ENCODE peak calls at places on chromosomes 4 and X, in five cellular contexts. S is HTR-8/SVneo, Z is GM23248, R is substantia nigra, C is T-cell. O is an unnamed sample.

GRCh38 chrX:31201503-31201902 is 129.7 kb upstream of the FTHL17 start:
- DNase-seq in S (no peak), Z (no peak), R (no peak), C (no peak), O (no peak)

GRCh38 chr4:53541577-53542206 is 49.6 kb downstream of the LNX1 start:
- DNase-seq in S (no peak), Z (peak), R (no peak), C (no peak), O (no peak)

GRCh38 chr4:169210516-169211108 is 60.1 kb downstream of the SH3RF1 start:
- DNase-seq in S (no peak), Z (no peak), R (no peak), C (no peak), O (no peak)

GRCh38 chr4:2252530-2252924 is 9.4 kb downstream of the MXD4 start:
- DNase-seq in S (no peak), Z (no peak), R (no peak), C (no peak), O (no peak)

GRCh38 chrX:38806054-38806389 is 4.8 kb downstream of the MID1IP1 start:
- DNase-seq in S (no peak), Z (peak), R (no peak), C (no peak), O (no peak)

GRCh38 chrX:105464611-105465010 is 244.1 kb upstream of the TEX13A start:
- DNase-seq in S (no peak), Z (no peak), R (no peak), C (no peak), O (no peak)

GRCh38 chr4:61572160-61572559 is 372.0 kb downstream of the ADGRL3 start:
- DNase-seq in S (peak), Z (no peak), R (no peak), C (no peak), O (no peak)

GRCh38 chr4:182556576-182556975 is 313.4 kb downstream of the TENM3 start:
- DNase-seq in S (no peak), Z (no peak), R (no peak), C (no peak), O (no peak)

GRCh38 chr4:110609044-110609750 is 13.7 kb downstream of the PITX2 start:
- DNase-seq in S (no peak), Z (peak), R (no peak), C (no peak), O (peak)

GRCh38 chrX:53714580-53715335 is 28.2 kb upstream of the HUWE1 start:
- DNase-seq in S (no peak), Z (peak), R (no peak), C (peak), O (peak)

GRCh38 chrX:23788521-23788920 is 5.5 kb downstream of the SAT1 start:
- DNase-seq in S (no peak), Z (no peak), R (no peak), C (no peak), O (no peak)

GRCh38 chr4:76562161-76562560 is 127.1 kb downstream of the SHROOM3 start:
- DNase-seq in S (peak), Z (peak), R (no peak), C (no peak), O (peak)

GRCh38 chr4:13907255-13907751 is 279.8 kb upstream of the BOD1L1 start:
- DNase-seq in S (peak), Z (peak), R (no peak), C (no peak), O (no peak)

GRCh38 chr4:6755088-6755753 is 27.3 kb upstream of the KIAA0232 start:
- DNase-seq in S (no peak), Z (no peak), R (no peak), C (no peak), O (no peak)

GRCh38 chrX:16711219-16712115 is 1.0 kb downstream of the CTPS2 start:
- DNase-seq in S (peak), Z (peak), R (no peak), C (no peak), O (peak)

GRCh38 chr4:54842226-54843055 is 184.7 kb downstream of the KIT start:
- DNase-seq in S (no peak), Z (no peak), R (no peak), C (no peak), O (peak)

GRCh38 chr4:182339246-182339645 is 96.0 kb downstream of the TENM3 start:
- DNase-seq in S (peak), Z (no peak), R (no peak), C (no peak), O (peak)